ENCODE peak calls at places on chromosome 4, in six cellular contexts. W, A, M, N, F and T are unnamed samples.

GRCh38 chr4:56505269-56506109 is at the start of gene ARL9:
- DNase-seq in N (no peak), W (peak), A (no peak), F (peak), M (peak), T (no peak)

GRCh38 chr4:108796173-108796572 is 33.3 kb upstream of the ETNPPL start:
- DNase-seq in W (no peak), F (no peak), A (no peak), N (no peak), M (no peak), T (no peak)

GRCh38 chr4:150237110-150237852 is 159.0 kb downstream of the DCLK2 start:
- DNase-seq in M (no peak), N (no peak), W (no peak), F (no peak), A (peak), T (no peak)

GRCh38 chr4:121785479-121785878 is 15.6 kb upstream of the EXOSC9 start:
- DNase-seq in F (no peak), A (no peak), N (no peak), W (no peak), M (no peak), T (no peak)

GRCh38 chr4:168815373-168816345 is 194.4 kb downstream of the CBR4 start:
- DNase-seq in M (no peak), W (no peak), F (no peak), A (no peak), N (no peak), T (no peak)

GRCh38 chr4:99847362-99847976 is 30.8 kb downstream of the DAPP1 start:
- DNase-seq in M (no peak), A (no peak), N (no peak), W (no peak), F (no peak), T (no peak)

GRCh38 chr4:112416464-112416863 is 99.5 kb downstream of the NEUROG2 start:
- DNase-seq in W (no peak), A (no peak), F (no peak), M (no peak), N (no peak), T (no peak)

GRCh38 chr4:100168521-100168920 is 21.7 kb downstream of the DDIT4L start:
- DNase-seq in W (no peak), F (no peak), N (no peak), A (no peak), M (no peak), T (no peak)

GRCh38 chr4:89125901-89126435 is 14.6 kb downstream of the TIGD2 start:
- DNase-seq in N (no peak), A (no peak), M (no peak), F (no peak), W (no peak), T (no peak)

DNA sequence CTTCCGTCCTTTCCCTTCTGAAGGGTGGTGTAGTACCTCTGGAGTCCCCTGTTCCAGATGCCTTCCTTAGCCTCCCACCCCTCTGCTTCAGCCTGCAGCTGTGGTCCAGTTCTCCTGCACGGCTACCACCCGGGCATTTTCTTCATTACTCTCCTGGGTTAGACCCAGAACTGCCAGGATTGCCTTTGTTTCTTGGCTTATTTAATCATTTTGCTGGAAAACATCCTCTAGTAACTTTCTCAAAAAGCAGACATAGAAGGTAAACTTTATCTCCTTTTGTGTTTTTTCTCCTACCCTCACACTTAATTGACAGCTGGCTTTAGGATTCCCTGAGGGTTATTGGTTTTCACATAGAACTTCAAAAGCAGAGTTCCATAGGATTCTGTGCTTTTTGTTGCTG is 20.2 kb downstream of the ANAPC4 start:
- DNase-seq in M (no peak), N (no peak), A (no peak), W (no peak), F (no peak), T (no peak)
- TF ChIP-seq POLR2AphosphoS5 in M (no peak), N (no peak), A (no peak), W (no peak), F (no peak), T (no peak)

DNA sequence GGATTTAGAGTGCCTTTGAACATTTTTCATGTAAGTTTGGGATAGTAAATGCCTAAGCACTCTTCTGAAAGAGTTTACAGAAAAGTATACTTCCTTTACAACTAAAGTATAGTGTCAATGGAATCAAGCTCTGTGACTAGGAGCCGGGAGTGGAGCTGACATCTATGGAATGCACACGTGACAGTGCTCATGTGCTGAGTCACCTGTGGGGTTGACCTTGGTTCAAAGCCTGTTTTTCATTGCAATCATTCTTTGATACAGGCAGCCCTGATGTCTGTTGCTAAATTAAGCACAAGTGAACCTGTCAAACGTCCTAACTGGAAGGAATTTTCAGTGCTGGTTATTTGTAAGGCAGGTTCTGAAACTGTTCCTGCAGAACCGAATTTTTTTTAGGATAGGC is 82.5 kb downstream of the GPAT3 start:
- DNase-seq in A (no peak), W (no peak), N (no peak), F (no peak), M (no peak), T (no peak)
- TF ChIP-seq POLR2AphosphoS5 in A (no peak), W (no peak), N (peak), F (no peak), M (peak), T (no peak)

DNA sequence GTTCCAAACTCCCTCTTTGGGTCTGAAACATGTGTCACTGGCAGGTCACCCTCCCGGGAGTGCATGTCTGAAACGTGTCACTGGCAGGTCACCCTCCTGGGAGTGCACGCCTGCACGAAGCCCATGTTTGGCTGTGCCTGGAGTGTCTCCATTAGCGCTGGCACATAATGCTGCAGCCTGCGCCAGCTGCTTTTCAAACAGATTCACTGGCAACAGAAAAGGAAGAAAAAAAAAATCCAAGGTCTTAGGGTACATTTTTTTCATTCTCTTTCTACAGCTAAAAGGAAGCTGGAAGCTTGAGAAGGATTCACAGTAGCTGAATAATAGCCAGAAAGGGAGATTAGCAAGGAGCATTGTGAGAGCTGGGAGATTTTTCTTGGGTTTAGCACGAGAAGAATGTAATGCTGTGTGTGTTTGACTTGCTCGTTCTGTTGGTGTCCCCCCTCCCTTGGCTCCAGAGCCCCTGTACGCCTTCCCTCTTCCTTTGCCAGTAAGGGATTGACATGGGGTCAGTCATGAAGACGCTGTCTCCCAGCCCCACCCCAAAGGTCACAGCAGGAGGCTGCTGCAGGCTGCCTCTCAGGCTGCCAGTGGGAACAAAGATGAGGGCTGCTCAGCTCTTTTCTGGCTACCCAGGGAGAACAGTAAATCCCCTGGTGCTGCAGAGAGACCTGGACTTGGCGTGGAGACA is 39.1 kb upstream of the TLR3 start:
- DNase-seq in F (no peak), W (no peak), M (peak), N (no peak), A (no peak), T (no peak)
- TF ChIP-seq POLR2AphosphoS5 in F (no peak), W (no peak), M (peak), N (peak), A (no peak), T (no peak)

GRCh38 chr4:65668201-65669007 is 1.9 kb downstream of the EPHA5 start:
- DNase-seq in W (no peak), N (no peak), A (no peak), F (no peak), M (no peak), T (no peak)
- TF ChIP-seq POLR2AphosphoS5 in W (no peak), N (no peak), A (no peak), F (no peak), M (no peak), T (no peak)

DNA sequence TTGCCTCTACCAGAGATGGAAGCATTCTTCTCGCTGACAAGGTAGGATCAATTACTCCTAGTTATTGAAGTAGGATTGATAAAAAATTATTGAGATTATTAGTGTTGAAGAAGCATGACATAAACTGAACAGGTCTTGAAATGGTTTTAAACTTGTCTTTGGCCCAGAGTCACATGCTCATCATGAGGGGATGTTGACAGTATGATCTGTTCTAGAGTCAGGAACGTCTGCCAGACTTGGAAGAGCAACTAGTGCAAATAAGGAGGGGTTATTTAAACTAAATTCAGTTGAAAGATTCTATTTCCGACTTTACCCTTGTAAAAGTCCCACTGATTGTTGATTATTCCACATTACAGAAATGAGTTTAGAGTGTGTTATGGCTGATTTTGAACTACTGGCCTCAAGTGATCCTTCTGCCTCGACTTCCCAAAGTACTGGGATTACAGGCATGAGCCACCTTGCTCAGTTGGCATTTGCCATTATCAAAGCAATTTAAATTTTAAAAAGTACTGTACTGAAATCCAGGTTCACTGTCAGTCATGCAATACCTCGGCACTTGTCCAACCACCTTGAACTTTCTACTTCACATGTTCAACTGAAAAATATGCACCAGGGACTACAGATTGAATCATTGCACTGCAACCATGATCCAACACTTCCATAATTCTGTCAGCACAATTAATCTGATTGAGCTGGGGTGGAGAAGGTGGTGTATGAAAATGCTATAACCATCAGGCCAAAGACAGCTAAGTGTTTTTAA is 19.7 kb downstream of the FABP2 start:
- DNase-seq in N (no peak), F (no peak), M (no peak), W (no peak), A (no peak), T (no peak)
- TF ChIP-seq POLR2AphosphoS5 in N (no peak), F (no peak), M (no peak), W (no peak), A (no peak), T (no peak)

GRCh38 chr4:181106410-181106809 is 1136.8 kb upstream of the TENM3 start:
- DNase-seq in F (no peak), A (no peak), W (no peak), N (no peak), M (no peak), T (no peak)
- TF ChIP-seq POLR2AphosphoS5 in F (no peak), A (no peak), W (no peak), N (no peak), M (no peak), T (no peak)

DNA sequence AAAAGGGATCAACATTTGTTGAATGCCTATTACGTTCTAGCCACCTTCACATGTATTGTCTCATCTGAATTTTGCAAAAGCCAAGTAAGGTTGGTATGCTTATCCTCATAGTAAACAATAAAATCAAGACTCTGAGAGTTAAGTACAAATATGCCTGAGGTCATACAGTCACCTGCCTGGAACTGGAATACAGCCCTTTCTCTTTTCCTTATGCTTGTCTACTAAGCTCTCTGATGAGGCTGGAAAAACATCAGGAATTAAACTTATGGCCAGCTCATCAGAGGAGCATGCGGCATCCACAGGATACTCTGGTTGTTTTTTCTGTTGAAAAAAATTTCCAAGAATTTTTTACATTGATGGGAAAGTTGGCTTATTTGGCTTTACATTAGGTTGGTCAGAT is 35.5 kb downstream of the NCAPG start:
- DNase-seq in W (no peak), N (no peak), A (no peak), F (no peak), M (no peak), T (no peak)
- TF ChIP-seq POLR2AphosphoS5 in W (no peak), N (no peak), A (no peak), F (no peak), M (no peak), T (no peak)

DNA sequence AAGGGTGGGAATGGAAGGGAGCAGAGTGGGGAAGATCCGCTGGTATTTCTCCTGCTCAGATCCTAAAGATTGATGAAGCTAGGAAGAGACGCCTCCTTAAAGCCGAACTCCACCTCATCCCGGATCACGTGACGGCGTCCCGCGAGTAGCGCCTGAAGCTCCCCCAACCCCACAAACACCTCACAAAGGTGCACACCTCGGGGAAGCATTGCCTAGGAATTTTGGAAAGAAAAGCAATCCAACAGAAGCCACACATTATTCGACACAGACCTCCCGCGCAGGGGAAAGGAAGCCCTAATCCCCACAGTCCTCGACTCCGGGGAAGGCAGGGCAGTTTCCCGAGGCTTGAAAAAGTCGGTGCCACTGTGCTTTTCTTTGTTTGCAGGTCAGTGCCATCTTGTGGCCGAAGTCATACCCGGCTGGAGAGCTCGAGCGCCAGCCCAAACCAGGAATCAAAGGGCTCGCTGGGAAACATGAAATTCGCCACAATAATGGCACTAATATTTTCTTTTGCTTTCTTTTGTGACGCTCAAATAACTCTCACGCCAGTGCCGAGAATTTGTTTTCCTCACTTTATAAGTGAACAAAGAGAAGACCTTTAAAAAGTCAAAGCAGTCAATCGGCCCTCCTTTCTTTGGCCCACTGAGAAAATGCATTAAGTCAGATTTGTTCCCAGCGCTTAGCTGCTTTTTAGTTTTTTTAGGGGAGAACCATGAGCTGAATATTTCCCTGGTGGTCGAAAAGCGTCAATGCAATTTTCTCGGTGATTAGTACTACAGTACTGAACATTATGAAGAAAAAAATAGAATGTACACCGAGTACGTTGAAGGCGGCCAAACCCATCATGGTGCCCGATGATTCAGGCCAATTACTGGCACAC is at the start of gene NPY1R:
- DNase-seq in A (peak), W (peak), N (no peak), F (no peak), M (peak), T (peak)
- TF ChIP-seq POLR2AphosphoS5 in A (no peak), W (no peak), N (no peak), F (no peak), M (no peak), T (peak)

DNA sequence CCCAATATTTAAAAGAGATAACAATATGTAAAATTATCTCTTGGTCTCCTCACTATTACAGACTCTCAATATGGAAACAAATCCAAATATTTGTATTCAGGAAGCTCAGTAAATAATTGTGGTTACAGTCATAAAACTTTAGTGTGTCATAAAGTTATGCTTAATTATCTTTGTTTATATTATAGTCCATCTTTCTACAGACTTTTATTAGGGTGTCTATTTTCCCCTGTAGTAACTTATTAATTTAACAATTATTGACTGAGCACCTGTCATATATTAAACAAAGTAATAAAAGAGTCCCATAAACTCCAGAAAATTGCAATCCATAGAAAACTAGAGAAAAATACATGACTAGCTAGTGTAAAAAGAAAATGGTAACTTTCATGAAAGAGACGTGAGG is 61.6 kb upstream of the GPM6A start:
- DNase-seq in A (no peak), M (no peak), N (no peak), W (no peak), F (no peak), T (peak)
- TF ChIP-seq POLR2AphosphoS5 in A (no peak), M (no peak), N (no peak), W (no peak), F (no peak), T (peak)